ENCODE peak calls at places on chromosome 6, in eight cellular contexts. H is stomach, Z is lower lobe of right lung, O is fibroblast of lung, U is PC-9, K is BJ, N is ovary, W is Panc1. A is an unnamed sample. For H3K27me3, the result is how much of the 10 kb centered on the place peaks cover.

GRCh38 chr6:120576061-120576460 is 758.2 kb downstream of the TBC1D32 start:
- DNase-seq in K (no peak), U (no peak), H (no peak), Z (no peak), O (no peak), N (no peak), W (no peak), A (no peak)

GRCh38 chr6:21049572-21049971 is 515.3 kb downstream of the CDKAL1 start:
- DNase-seq in H (no peak), K (peak), U (no peak), O (peak), N (no peak), Z (no peak), W (no peak), A (no peak)

GRCh38 chr6:16548121-16548520 is 213.1 kb downstream of the ATXN1 start:
- DNase-seq in K (no peak), U (no peak), Z (no peak), N (no peak), W (no peak), H (no peak), O (no peak), A (peak)

GRCh38 chr6:109229536-109229935 is 134.2 kb downstream of the CEP57L1 start:
- DNase-seq in U (peak), O (no peak), W (no peak), K (no peak), Z (no peak), H (peak), N (no peak), A (peak)

GRCh38 chr6:32183483-32184083 is 470 bp downstream of the AGER start:
- DNase-seq in H (no peak), Z (no peak), W (no peak), O (no peak), U (no peak), K (no peak), N (peak), A (no peak)

GRCh38 chr6:151239603-151240035 is at the start of gene AKAP12:
- DNase-seq in K (no peak), N (peak), U (no peak), H (no peak), O (peak), Z (no peak), W (no peak), A (no peak)

GRCh38 chr6:11212625-11213024 is 19.8 kb downstream of the NEDD9 start:
- DNase-seq in N (no peak), W (no peak), O (peak), Z (no peak), K (no peak), H (no peak), U (peak), A (peak)

GRCh38 chr6:33914519-33915120 is 110.8 kb upstream of the MLN start:
- DNase-seq in Z (no peak), O (no peak), U (no peak), W (no peak), H (no peak), N (no peak), K (no peak), A (no peak)

GRCh38 chr6:30902709-30903108 is 5.3 kb upstream of the GTF2H4 start:
- DNase-seq in H (no peak), K (no peak), W (no peak), N (no peak), U (no peak), Z (no peak), O (no peak), A (no peak)

GRCh38 chr6:162857321-162857720 is 129.5 kb downstream of the PACRG start:
- DNase-seq in U (no peak), K (no peak), N (no peak), Z (no peak), W (no peak), O (no peak), H (no peak), A (no peak)

GRCh38 chr6:149834513-149835481 is 29.4 kb downstream of the LRP11 start:
- DNase-seq in U (peak), Z (no peak), O (peak), K (no peak), W (peak), N (peak), H (peak), A (peak)

GRCh38 chr6:6730831-6731230 is 142.3 kb downstream of the LY86 start:
- DNase-seq in W (no peak), O (peak), U (peak), N (no peak), Z (no peak), K (peak), H (no peak), A (peak)

GRCh38 chr6:163529605-163530004 is 115.1 kb downstream of the QKI start:
- DNase-seq in H (no peak), Z (no peak), U (no peak), K (peak), N (no peak), W (no peak), O (peak), A (peak)

GRCh38 chr6:88167625-88167937 is 1.4 kb upstream of the CNR1 start:
- DNase-seq in H (no peak), N (no peak), Z (no peak), U (no peak), W (no peak), O (no peak), K (no peak), A (no peak)

GRCh38 chr6:35192301-35192860 is 21.4 kb upstream of the SCUBE3 start:
- DNase-seq in K (no peak), U (no peak), Z (no peak), W (no peak), N (no peak), H (no peak), O (no peak), A (no peak)

GRCh38 chr6:22605736-22606135 is 36.4 kb downstream of the HDGFL1 start:
- DNase-seq in K (no peak), H (no peak), O (no peak), Z (no peak), W (no peak), U (no peak), N (no peak), A (peak)

GRCh38 chr6:19838442-19839236 is 1.5 kb downstream of the ID4 start:
- DNase-seq in N (peak), O (peak), W (no peak), K (no peak), Z (peak), H (peak), U (peak), A (no peak)

GRCh38 chr6:41871677-41872076 is 23.5 kb downstream of the USP49 start:
- DNase-seq in W (no peak), K (no peak), U (no peak), O (no peak), H (no peak), N (no peak), Z (no peak), A (no peak)

GRCh38 chr6:79874531-79875132 is 72.7 kb downstream of the ELOVL4 start:
- DNase-seq in K (no peak), N (no peak), U (no peak), W (no peak), O (no peak), H (no peak), Z (no peak), A (peak)

GRCh38 chr6:423062-423798 is 31.7 kb downstream of the IRF4 start:
- DNase-seq in Z (no peak), W (no peak), H (no peak), O (no peak), N (no peak), U (no peak), K (no peak), A (no peak)

GRCh38 chr6:166511316-166511715 is 75.2 kb downstream of the RAMACL start:
- DNase-seq in H (no peak), K (no peak), U (no peak), W (no peak), N (no peak), Z (no peak), O (no peak), A (no peak)

GRCh38 chr6:31070711-31071197 is 41.6 kb downstream of the C6orf15 start:
- DNase-seq in U (peak), Z (no peak), W (no peak), H (peak), O (peak), N (peak), K (no peak), A (peak)

GRCh38 chr6:38271081-38271480 is 368.6 kb downstream of the BTBD9 start:
- DNase-seq in H (no peak), K (no peak), N (no peak), W (no peak), Z (no peak), U (no peak), O (no peak), A (no peak)

GRCh38 chr6:111461860-111462259 is 21.2 kb downstream of the REV3L start:
- DNase-seq in U (no peak), Z (no peak), N (no peak), O (no peak), H (no peak), W (no peak), K (no peak), A (no peak)
- H3K4me3 ChIP-seq in U (peak), Z (no peak), N (no peak), O (peak), H (no peak), W (peak), K (no peak), A (no peak)

GRCh38 chr6:136793348-136793747 is 1.1 kb upstream of the MAP3K5 start:
- DNase-seq in Z (no peak), W (no peak), K (no peak), H (no peak), N (no peak), U (no peak), O (no peak), A (no peak)

GRCh38 chr6:136792945-136793289 is 640 bp upstream of the MAP3K5 start:
- DNase-seq in O (peak), Z (peak), H (peak), K (peak), N (peak), W (no peak), U (peak), A (peak)

GRCh38 chr6:136791296-136792065 is 796 bp downstream of the MAP3K5 start:
- DNase-seq in O (peak), K (no peak), Z (peak), H (peak), N (peak), U (peak), W (no peak), A (peak)

GRCh38 chr6:136790411-136791295 is 1.6 kb downstream of the MAP3K5 start:
- DNase-seq in O (no peak), W (no peak), K (no peak), U (no peak), N (no peak), Z (no peak), H (no peak), A (no peak)

DNA sequence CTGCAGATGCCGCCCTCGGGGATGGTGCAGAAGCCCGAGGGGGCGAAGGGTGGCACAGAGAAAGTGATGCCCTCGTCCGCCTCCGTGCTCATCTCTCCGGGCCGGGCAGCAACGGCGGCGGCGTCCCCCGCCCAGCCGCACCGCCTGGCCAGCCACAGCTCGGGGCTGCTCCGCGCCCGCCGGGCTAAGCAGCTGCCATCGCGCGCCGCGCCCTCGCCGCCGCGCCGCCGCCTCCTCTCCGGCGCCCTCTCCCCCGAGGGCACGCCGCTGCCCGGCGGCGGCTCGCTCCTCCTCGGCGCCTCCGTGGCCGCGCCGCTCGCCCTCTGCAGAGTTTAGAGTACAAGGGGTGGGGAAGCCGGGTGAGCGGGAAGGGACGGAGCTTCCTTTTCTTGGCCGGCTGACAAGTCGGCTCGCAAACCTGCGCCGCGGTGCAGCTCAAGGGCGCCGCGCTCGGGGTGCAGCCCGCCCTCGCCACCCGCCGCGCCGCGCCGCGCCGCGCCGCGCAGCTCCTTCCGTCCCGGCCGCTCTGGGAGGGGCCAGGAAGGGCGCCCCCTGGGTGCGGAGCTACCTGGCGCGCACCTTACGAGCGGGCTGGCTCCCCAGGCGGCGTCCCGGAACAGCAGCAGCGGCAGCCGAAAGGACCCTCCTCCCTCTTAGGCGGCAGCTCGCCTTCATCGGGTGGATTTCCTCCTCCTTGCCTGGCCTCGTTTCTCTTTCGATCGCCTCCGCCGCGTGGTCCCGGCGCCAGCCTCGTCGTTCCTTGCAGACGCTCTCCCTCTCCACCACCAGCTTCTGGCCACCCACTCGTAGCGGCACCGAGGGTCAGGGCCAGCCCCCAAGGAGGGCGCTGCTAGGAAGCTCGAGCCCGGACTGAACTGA is at the start of gene MAP3K5:
- DNase-seq in K (no peak), N (peak), O (peak), W (no peak), U (peak), Z (peak), H (peak), A (peak)
- TF ChIP-seq CTCF in K (peak), N (peak), O (peak), W (peak), U (no peak), Z (no peak), H (peak), A (peak)

GRCh38 chr6:1625926-1626413 is 16.3 kb downstream of the FOXC1 start:
- DNase-seq in Z (no peak), N (no peak), W (no peak), O (peak), K (no peak), H (no peak), U (no peak), A (no peak)
- H3K27me3 ChIP-seq in Z (half or more), N (under half), W (under half), O (under half), K (under half), H (half or more), U (under half), A (under half)

DNA sequence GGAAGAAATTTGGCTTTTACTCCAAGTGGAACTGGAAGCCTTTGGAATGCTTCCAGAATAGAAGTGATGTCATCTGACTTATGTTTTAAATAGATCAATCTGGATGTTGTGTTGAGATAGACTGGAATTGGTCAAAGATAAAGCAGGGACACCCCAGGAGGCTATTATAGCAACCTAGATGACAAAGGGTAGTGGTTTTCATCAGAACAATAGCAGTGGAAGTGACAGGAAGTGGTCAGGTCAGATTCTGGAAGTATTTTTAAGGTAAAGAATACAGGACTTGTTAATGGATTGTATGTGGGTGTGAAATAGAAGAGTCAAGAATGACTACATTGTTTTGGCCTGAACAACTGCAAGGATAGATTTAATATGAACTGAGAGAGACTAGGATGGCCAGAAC is 191.4 kb downstream of the ADGRB3 start:
- DNase-seq in Z (no peak), O (peak), U (no peak), W (no peak), H (no peak), K (no peak), N (no peak), A (no peak)
- H3K4me3 ChIP-seq in Z (no peak), O (no peak), U (no peak), W (no peak), H (no peak), K (no peak), N (no peak), A (no peak)

GRCh38 chr6:77461796-77462195 is 1.5 kb downstream of the HTR1B start:
- DNase-seq in W (no peak), K (no peak), H (no peak), Z (no peak), U (no peak), O (no peak), N (no peak), A (no peak)
- TF ChIP-seq CTCF in W (no peak), K (no peak), H (no peak), Z (no peak), U (no peak), O (no peak), N (no peak), A (no peak)

GRCh38 chr6:154445417-154445816 is 65.1 kb downstream of the CNKSR3 start:
- DNase-seq in W (no peak), K (no peak), N (no peak), Z (no peak), H (no peak), U (no peak), O (no peak), A (no peak)
- H3K27me3 ChIP-seq in W (under half), K (under half), N (under half), Z (under half), H (under half), U (under half), O (under half), A (under half)

DNA sequence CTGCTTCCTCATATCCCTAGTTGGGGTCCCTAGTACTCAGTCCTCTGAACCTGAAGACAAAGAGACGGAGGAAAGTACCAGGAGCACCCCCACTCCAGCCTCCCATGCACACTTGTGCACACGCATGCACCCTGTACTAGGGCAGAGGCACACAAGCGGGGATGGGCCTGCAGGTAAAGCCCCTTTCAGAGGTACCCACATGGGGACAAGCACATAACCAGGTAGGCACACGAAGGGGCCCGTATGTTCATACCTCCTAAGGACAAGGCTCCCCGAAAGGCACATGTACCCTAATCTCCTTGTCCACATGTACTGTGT is 1.1 kb downstream of the TMEM151B start:
- DNase-seq in K (no peak), O (no peak), U (no peak), N (no peak), W (no peak), H (no peak), Z (no peak), A (no peak)
- H3K4me3 ChIP-seq in K (no peak), O (no peak), U (no peak), N (no peak), W (no peak), H (no peak), Z (no peak), A (no peak)

DNA sequence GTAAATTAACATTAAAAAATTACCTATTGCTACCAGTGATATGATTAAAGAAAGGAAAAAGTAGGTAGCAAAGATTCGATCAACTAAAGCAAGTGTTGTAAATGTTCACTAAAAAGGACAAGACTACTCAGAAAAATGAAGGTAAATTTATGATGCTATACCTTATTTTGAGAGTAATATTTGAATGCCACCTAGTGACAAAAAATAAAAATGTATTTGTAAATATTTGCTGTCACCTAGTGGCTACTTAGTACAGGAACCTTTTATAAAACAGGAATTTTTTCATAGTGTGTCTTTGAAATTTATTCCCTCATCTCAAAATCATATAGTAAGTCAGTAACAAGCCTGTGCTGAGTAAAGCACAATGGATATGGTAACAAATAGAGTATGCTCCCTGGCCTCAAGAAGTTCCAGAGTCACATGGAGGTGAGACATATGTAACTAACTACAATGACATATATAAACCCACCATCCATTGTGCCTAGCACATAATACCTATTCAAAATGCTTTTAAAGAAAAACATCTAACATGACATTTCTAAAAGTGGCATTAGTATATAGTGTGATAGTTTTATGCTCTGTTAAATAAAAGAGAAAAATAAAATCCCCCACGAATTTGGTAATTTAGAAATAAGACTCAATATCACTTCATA is 193.1 kb upstream of the SIM1 start:
- DNase-seq in H (no peak), O (peak), Z (no peak), K (no peak), U (no peak), N (no peak), W (peak), A (peak)
- TF ChIP-seq CTCF in H (no peak), O (no peak), Z (peak), K (peak), U (peak), N (no peak), W (peak), A (peak)

A was measured in bronchial epithelial cell.